ENCODE peak calls at places on chromosome 1, in nine cellular contexts. D is esophagus squamous epithelium; M is cardiac muscle cell; S is GM23248; R is dorsolateral prefrontal cortex; L is CD8-positive, alpha-beta T cell; U is mammary epithelial cell; K is A549; X is thoracic aorta. I is an unnamed sample.

GRCh38 chr1:81912383-81912782 is 111.6 kb downstream of the ADGRL2 start:
- DNase-seq in D (no peak), M (no peak), S (no peak), R (no peak), L (no peak), U (no peak), K (no peak), X (no peak), I (no peak)

GRCh38 chr1:180643693-180644092 is 11.9 kb downstream of the XPR1 start:
- DNase-seq in D (no peak), M (no peak), S (peak), R (no peak), L (no peak), U (no peak), K (no peak), X (no peak), I (no peak)

GRCh38 chr1:103538226-103538625 is 12.7 kb downstream of the RNPC3 start:
- DNase-seq in D (no peak), M (no peak), S (no peak), R (no peak), L (no peak), U (no peak), K (no peak), X (no peak), I (no peak)

GRCh38 chr1:2644171-2644570 is 11.4 kb upstream of the MMEL1 start:
- DNase-seq in D (no peak), M (no peak), S (no peak), R (no peak), L (no peak), U (no peak), K (no peak), X (no peak), I (no peak)

GRCh38 chr1:22582670-22583635 is 19.7 kb downstream of the EPHA8 start:
- DNase-seq in D (no peak), M (no peak), S (no peak), R (no peak), L (no peak), U (no peak), K (no peak), X (no peak), I (no peak)

GRCh38 chr1:95118019-95118499 is 904 bp downstream of the TLCD4 start:
- DNase-seq in D (no peak), M (peak), S (peak), R (no peak), L (no peak), U (peak), K (no peak), X (no peak), I (no peak)

GRCh38 chr1:208497866-208498541 is 253.8 kb upstream of the PLXNA2 start:
- DNase-seq in D (no peak), M (no peak), S (no peak), R (no peak), L (no peak), U (no peak), K (no peak), X (no peak), I (no peak)

GRCh38 chr1:192943108-192943507 is 116.1 kb downstream of the UCHL5 start:
- DNase-seq in D (no peak), M (no peak), S (no peak), R (no peak), L (no peak), U (no peak), K (no peak), X (no peak), I (no peak)

GRCh38 chr1:36084502-36085115 is 715 bp downstream of the TEKT2 start:
- DNase-seq in D (no peak), M (no peak), S (peak), R (no peak), L (no peak), U (no peak), K (no peak), X (no peak), I (no peak)

GRCh38 chr1:71634159-71634558 is 553.3 kb upstream of the ZRANB2 start:
- DNase-seq in D (no peak), M (no peak), S (no peak), R (no peak), L (no peak), U (no peak), K (no peak), X (no peak), I (no peak)

GRCh38 chr1:86616871-86617270 is 70.0 kb downstream of the CLCA4 start:
- DNase-seq in D (no peak), M (no peak), S (no peak), R (no peak), L (no peak), U (peak), K (no peak), X (no peak), I (no peak)

GRCh38 chr1:78340006-78340405 is 150.8 kb upstream of the PTGFR start:
- DNase-seq in D (no peak), M (no peak), S (peak), R (no peak), L (no peak), U (peak), K (no peak), X (no peak), I (no peak)

GRCh38 chr1:228072658-228073043 is 9.9 kb upstream of the ARF1 start:
- DNase-seq in D (no peak), M (no peak), S (no peak), R (peak), L (no peak), U (no peak), K (no peak), X (no peak), I (no peak)

GRCh38 chr1:2130871-2131289 is 63.7 kb downstream of the FAAP20 start:
- DNase-seq in D (no peak), M (no peak), S (no peak), R (no peak), L (no peak), U (no peak), K (no peak), X (no peak), I (no peak)

GRCh38 chr1:31932491-31933316 is 5.5 kb downstream of the PTP4A2 start:
- DNase-seq in D (no peak), M (no peak), S (peak), R (no peak), L (no peak), U (peak), K (no peak), X (no peak), I (no peak)

GRCh38 chr1:16147615-16147926 is 8.3 kb downstream of the EPHA2 start:
- DNase-seq in D (no peak), M (no peak), S (no peak), R (no peak), L (no peak), U (no peak), K (no peak), X (no peak), I (no peak)

GRCh38 chr1:171799166-171799565 is 17.7 kb downstream of the METTL13 start:
- DNase-seq in D (no peak), M (no peak), S (no peak), R (no peak), L (no peak), U (no peak), K (no peak), X (no peak), I (no peak)

GRCh38 chr1:17635811-17636210 is 96.3 kb downstream of the ARHGEF10L start:
- DNase-seq in D (no peak), M (no peak), S (no peak), R (peak), L (no peak), U (no peak), K (no peak), X (no peak), I (peak)

GRCh38 chr1:244850099-244850852 is 14.1 kb downstream of the HNRNPU start:
- DNase-seq in D (no peak), M (no peak), S (no peak), R (no peak), L (no peak), U (no peak), K (no peak), X (no peak), I (no peak)

GRCh38 chr1:56617141-56617540 is 28.0 kb upstream of the PRKAA2 start:
- DNase-seq in D (no peak), M (no peak), S (no peak), R (no peak), L (no peak), U (peak), K (no peak), X (no peak), I (no peak)

GRCh38 chr1:43611950-43612349 is 38.0 kb upstream of the KDM4A start:
- DNase-seq in D (no peak), M (no peak), S (no peak), R (no peak), L (no peak), U (no peak), K (no peak), X (no peak), I (no peak)

GRCh38 chr1:62207187-62207586 is 12.5 kb downstream of the L1TD1 start:
- DNase-seq in D (no peak), M (no peak), S (peak), R (no peak), L (no peak), U (no peak), K (no peak), X (no peak), I (no peak)

GRCh38 chr1:11333631-11334030 is 60.6 kb downstream of the UBIAD1 start:
- DNase-seq in D (no peak), M (peak), S (no peak), R (no peak), L (no peak), U (no peak), K (no peak), X (no peak), I (no peak)

GRCh38 chr1:78779831-78780230 is 130.2 kb downstream of the IFI44 start:
- DNase-seq in D (no peak), M (no peak), S (peak), R (no peak), L (no peak), U (no peak), K (no peak), X (no peak), I (no peak)

GRCh38 chr1:203823306-203823705 is 27.9 kb downstream of the ZBED6 start:
- DNase-seq in D (no peak), M (no peak), S (no peak), R (no peak), L (no peak), U (no peak), K (no peak), X (no peak), I (no peak)

GRCh38 chr1:39129514-39129913 is 75.0 kb upstream of the MACF1 start:
- DNase-seq in D (no peak), M (no peak), S (peak), R (no peak), L (no peak), U (peak), K (no peak), X (no peak), I (no peak)

GRCh38 chr1:77874804-77875445 is 13.5 kb upstream of the NEXN start:
- DNase-seq in D (no peak), M (no peak), S (peak), R (no peak), L (no peak), U (peak), K (no peak), X (no peak), I (no peak)

GRCh38 chr1:212007896-212008295 is 27.5 kb downstream of the INTS7 start:
- DNase-seq in D (no peak), M (no peak), S (no peak), R (no peak), L (no peak), U (no peak), K (no peak), X (no peak), I (no peak)

GRCh38 chr1:179812501-179813292 is 64.9 kb downstream of the TOR1AIP2 start:
- DNase-seq in D (no peak), M (no peak), S (no peak), R (no peak), L (no peak), U (no peak), K (no peak), X (no peak), I (no peak)

GRCh38 chr1:99539131-99539530 is 106.8 kb upstream of the PALMD start:
- DNase-seq in D (no peak), M (no peak), S (no peak), R (no peak), L (no peak), U (no peak), K (no peak), X (no peak), I (no peak)

GRCh38 chr1:58618303-58618702 is 41.3 kb upstream of the TACSTD2 start:
- DNase-seq in D (peak), M (no peak), S (peak), R (no peak), L (no peak), U (peak), K (no peak), X (peak), I (no peak)

GRCh38 chr1:216498277-216498676 is 75.0 kb upstream of the USH2A start:
- DNase-seq in D (no peak), M (no peak), S (no peak), R (no peak), L (no peak), U (no peak), K (no peak), X (no peak), I (no peak)
- H3K27ac ChIP-seq in D (no peak), M (no peak), S (no peak), R (no peak), L (no peak), U (no peak), K (no peak), X (no peak), I (no peak)

GRCh38 chr1:220887202-220887867 is 8.1 kb downstream of the HLX start:
- DNase-seq in D (no peak), M (peak), S (peak), R (no peak), L (no peak), U (no peak), K (no peak), X (no peak), I (no peak)
- H3K27ac ChIP-seq in D (no peak), M (no peak), S (no peak), R (no peak), L (no peak), U (no peak), K (no peak), X (no peak), I (no peak)

GRCh38 chr1:53951697-53952096 is 5.5 kb downstream of the LRRC42 start:
- DNase-seq in D (no peak), M (no peak), S (no peak), R (no peak), L (no peak), U (no peak), K (no peak), X (no peak), I (no peak)

GRCh38 chr1:53957231-53957818 is 11.2 kb downstream of the LRRC42 start:
- DNase-seq in D (no peak), M (no peak), S (peak), R (no peak), L (no peak), U (peak), K (no peak), X (no peak), I (no peak)

GRCh38 chr1:53959664-53960250 is 13.6 kb downstream of the LRRC42 start:
- DNase-seq in D (no peak), M (no peak), S (peak), R (no peak), L (no peak), U (peak), K (peak), X (no peak), I (no peak)

GRCh38 chr1:53954128-53954527 is 8.0 kb downstream of the LRRC42 start:
- DNase-seq in D (no peak), M (no peak), S (no peak), R (no peak), L (no peak), U (no peak), K (no peak), X (no peak), I (no peak)

DNA sequence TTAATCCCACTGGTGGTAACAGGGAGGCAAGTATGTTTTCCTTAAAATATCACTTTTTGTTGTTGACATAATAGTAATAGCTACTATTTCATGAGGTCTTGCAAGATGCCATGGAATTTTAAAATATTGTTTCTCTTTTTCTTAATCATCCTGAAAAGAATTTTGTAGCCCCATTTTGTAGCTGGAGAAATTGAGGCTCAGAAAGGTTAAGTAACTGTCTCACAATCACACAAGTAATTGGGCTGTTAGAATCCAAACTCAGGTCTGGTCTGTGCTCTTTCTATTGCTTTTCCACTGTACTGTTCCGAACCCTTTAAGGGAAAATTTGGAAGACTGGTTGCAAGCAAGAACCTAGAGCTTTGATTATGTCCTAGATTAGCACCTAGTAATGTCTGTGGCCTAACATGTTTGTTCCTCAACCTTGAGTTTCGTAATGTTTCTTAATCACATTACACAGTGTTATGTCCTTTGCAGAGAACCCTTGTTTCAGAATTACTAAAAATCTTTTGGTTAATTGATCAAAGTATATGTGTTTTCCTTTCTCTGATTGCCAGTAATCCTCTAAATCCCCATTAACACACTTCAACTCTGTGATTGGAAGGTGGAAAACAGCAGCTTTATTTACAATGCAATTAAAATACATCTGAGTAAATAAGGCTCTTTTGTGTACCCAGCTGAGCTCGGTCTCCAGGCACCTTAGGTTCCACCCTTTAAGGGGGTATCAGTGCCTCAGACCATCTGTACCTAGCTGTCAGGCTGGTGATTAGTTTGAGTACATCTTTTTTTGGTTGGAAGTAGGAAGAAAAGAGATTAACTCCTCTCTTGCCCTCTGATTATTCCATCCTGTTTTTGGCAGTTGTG is 10.4 kb downstream of the LRRC42 start:
- DNase-seq in D (no peak), M (no peak), S (peak), R (no peak), L (no peak), U (peak), K (no peak), X (no peak), I (no peak)
- H3K27ac ChIP-seq in D (peak), M (peak), S (peak), R (no peak), L (no peak), U (peak), K (peak), X (no peak), I (no peak)

GRCh38 chr1:187032316-187032981 is 203.7 kb downstream of the PLA2G4A start:
- DNase-seq in D (no peak), M (no peak), S (no peak), R (no peak), L (no peak), U (no peak), K (no peak), X (no peak), I (no peak)
- H3K27ac ChIP-seq in D (no peak), M (no peak), S (no peak), R (no peak), L (no peak), U (no peak), K (no peak), X (no peak), I (no peak)

DNA sequence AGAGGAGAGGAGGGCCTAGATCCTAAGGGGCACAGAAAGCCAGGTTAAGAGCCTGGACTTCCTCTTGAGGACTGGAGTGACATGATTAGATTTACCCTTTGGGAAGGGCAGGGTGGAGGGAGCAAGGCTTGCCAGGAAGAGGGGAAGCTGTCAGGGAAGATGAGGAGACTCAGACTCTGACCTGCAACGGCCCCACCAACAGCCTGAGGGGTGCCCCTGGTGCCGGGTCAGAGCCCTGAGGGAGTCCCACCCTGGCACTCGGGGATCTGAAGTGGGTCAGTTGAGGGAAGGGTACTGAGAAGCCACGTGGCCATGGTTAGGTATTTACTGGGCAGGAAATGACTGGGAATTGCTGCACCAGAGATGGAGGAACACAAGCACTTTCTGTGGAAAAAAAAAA is 9.8 kb downstream of the ECE1 start:
- DNase-seq in D (no peak), M (no peak), S (no peak), R (no peak), L (no peak), U (no peak), K (no peak), X (no peak), I (no peak)
- H3K27ac ChIP-seq in D (peak), M (peak), S (peak), R (peak), L (no peak), U (no peak), K (peak), X (peak), I (peak)

GRCh38 chr1:26856181-26856580 is 6.8 kb upstream of the SFN start:
- DNase-seq in D (no peak), M (no peak), S (no peak), R (no peak), L (no peak), U (no peak), K (no peak), X (no peak), I (no peak)
- H3K27ac ChIP-seq in D (peak), M (no peak), S (no peak), R (peak), L (no peak), U (no peak), K (no peak), X (no peak), I (no peak)

GRCh38 chr1:29835486-29836273 is 599.4 kb downstream of the PTPRU start:
- DNase-seq in D (no peak), M (no peak), S (no peak), R (no peak), L (no peak), U (no peak), K (no peak), X (no peak), I (no peak)

GRCh38 chr1:29831500-29832117 is 595.3 kb downstream of the PTPRU start:
- DNase-seq in D (no peak), M (no peak), S (no peak), R (no peak), L (no peak), U (no peak), K (no peak), X (no peak), I (no peak)

GRCh38 chr1:29832936-29833335 is 596.6 kb downstream of the PTPRU start:
- DNase-seq in D (no peak), M (no peak), S (no peak), R (no peak), L (no peak), U (no peak), K (no peak), X (no peak), I (no peak)

GRCh38 chr1:29832471-29832870 is 596.1 kb downstream of the PTPRU start:
- DNase-seq in D (no peak), M (no peak), S (no peak), R (no peak), L (no peak), U (no peak), K (no peak), X (no peak), I (no peak)

GRCh38 chr1:29833596-29833995 is 597.3 kb downstream of the PTPRU start:
- DNase-seq in D (no peak), M (no peak), S (no peak), R (no peak), L (no peak), U (no peak), K (no peak), X (no peak), I (no peak)
- H3K27ac ChIP-seq in D (no peak), M (no peak), S (no peak), R (no peak), L (no peak), U (no peak), K (no peak), X (no peak), I (no peak)